ENCODE peak calls at places on chromosomes 6 and 20, in seven cellular contexts. P, Y, B, I, J, D and N are unnamed samples.

GRCh38 chr20:17315491-17316231 is 88.8 kb downstream of the PCSK2 start:
- DNase-seq in P (no peak), Y (peak; percentile 24), B (no peak), I (peak; percentile 47), J (no peak), D (no peak), N (no peak)

GRCh38 chr20:39698706-39699211 is 736.6 kb downstream of the DHX35 start:
- DNase-seq in P (no peak), Y (no peak), B (no peak), I (no peak), J (no peak), D (no peak), N (no peak)

GRCh38 chr6:76861403-76861802 is 601.9 kb downstream of the HTR1B start:
- DNase-seq in P (no peak), Y (peak; percentile 78), B (peak; percentile 49), I (peak; percentile 25), J (no peak), D (peak; percentile 30), N (no peak)

GRCh38 chr20:57089701-57090144 is 176.7 kb downstream of the BMP7 start:
- DNase-seq in P (peak; percentile 18), Y (peak; percentile 81), B (peak; percentile 88), I (peak; percentile 70), J (peak; percentile 76), D (peak; percentile 65), N (no peak)

GRCh38 chr20:41989935-41990635 is 371.9 kb upstream of the CHD6 start:
- DNase-seq in P (no peak), Y (no peak), B (peak; percentile 22), I (peak; percentile 60), J (no peak), D (no peak), N (no peak)

GRCh38 chr6:137717074-137718073 is 149.7 kb upstream of the TNFAIP3 start:
- DNase-seq in P (no peak), Y (peak; percentile 60), B (no peak), I (no peak), J (peak; percentile 53), D (peak; percentile 35), N (peak; percentile 32)

GRCh38 chr6:39887692-39888450 is 46.4 kb downstream of the MOCS1 start:
- DNase-seq in P (peak; percentile 91), Y (no peak), B (peak; percentile 86), I (peak; percentile 58), J (no peak), D (no peak), N (peak; percentile 94)

GRCh38 chr20:25249198-25249931 is 1.5 kb downstream of the PYGB start:
- DNase-seq in P (peak; percentile 46), Y (no peak), B (peak; percentile 3), I (no peak), J (no peak), D (no peak), N (no peak)

GRCh38 chr20:33793011-33793931 is 17.9 kb upstream of the CHMP4B start:
- DNase-seq in P (no peak), Y (no peak), B (no peak), I (no peak), J (no peak), D (no peak), N (peak; percentile 72)

GRCh38 chr6:132128424-132128823 is 177.3 kb upstream of the CCN2 start:
- DNase-seq in P (peak; percentile 75), Y (no peak), B (no peak), I (peak; percentile 14), J (no peak), D (no peak), N (no peak)

GRCh38 chr6:132122176-132122575 is 171.0 kb upstream of the CCN2 start:
- DNase-seq in P (no peak), Y (no peak), B (no peak), I (no peak), J (no peak), D (no peak), N (no peak)

GRCh38 chr6:132122871-132123270 is 171.7 kb upstream of the CCN2 start:
- DNase-seq in P (peak; percentile 100), Y (no peak), B (peak; percentile 26), I (peak; percentile 50), J (no peak), D (no peak), N (peak; percentile 63)

GRCh38 chr6:132130530-132131298 is 179.5 kb upstream of the CCN2 start:
- DNase-seq in P (peak; percentile 85), Y (no peak), B (no peak), I (no peak), J (no peak), D (no peak), N (peak; percentile 84)

DNA sequence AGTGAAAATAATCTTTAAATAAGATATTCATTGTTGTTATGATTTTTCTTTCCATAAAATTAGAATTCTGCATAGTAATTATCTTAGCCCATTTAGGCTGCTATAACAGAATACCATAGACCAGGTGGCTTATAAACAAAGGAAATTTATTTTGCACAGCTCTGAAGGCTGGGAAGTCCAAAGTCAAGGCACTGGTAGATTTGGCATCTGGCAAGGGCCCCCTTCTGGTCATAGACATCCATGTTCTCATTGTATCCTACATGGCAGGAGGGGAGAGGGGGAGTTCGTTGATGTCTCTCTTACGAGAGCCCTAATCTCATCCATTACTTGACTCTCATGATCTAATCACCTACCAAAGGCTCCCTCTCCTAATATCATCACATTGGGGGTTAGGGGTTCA is 175.0 kb upstream of the CCN2 start:
- DNase-seq in P (no peak), Y (peak; percentile 18), B (no peak), I (no peak), J (no peak), D (no peak), N (no peak)
- TF ChIP-seq CTCF in P (no peak), Y (peak; percentile 35), B (no peak), I (no peak), J (no peak), D (no peak), N (no peak)

GRCh38 chr20:44851545-44851944 is 34.0 kb upstream of the YWHAB start:
- DNase-seq in P (no peak), Y (no peak), B (peak; percentile 50), I (no peak), J (no peak), D (no peak), N (no peak)

GRCh38 chr20:44848254-44849015 is 37.1 kb upstream of the YWHAB start:
- DNase-seq in P (no peak), Y (no peak), B (no peak), I (no peak), J (no peak), D (no peak), N (no peak)

GRCh38 chr20:44850883-44851282 is 34.6 kb upstream of the YWHAB start:
- DNase-seq in P (no peak), Y (no peak), B (no peak), I (no peak), J (no peak), D (no peak), N (no peak)

GRCh38 chr20:44850272-44850671 is 35.2 kb upstream of the YWHAB start:
- DNase-seq in P (no peak), Y (no peak), B (no peak), I (no peak), J (no peak), D (no peak), N (no peak)

GRCh38 chr20:44849712-44850111 is 35.8 kb upstream of the YWHAB start:
- DNase-seq in P (no peak), Y (no peak), B (no peak), I (no peak), J (no peak), D (no peak), N (no peak)
- H3K27ac ChIP-seq in P (no peak overlapping the region), Y (no peak overlapping the region), B (peak overlapping the region; percentile 18), I (no peak overlapping the region), J (no peak overlapping the region), D (no peak overlapping the region), N (no peak overlapping the region)

GRCh38 chr20:59385038-59385437 is 84.6 kb downstream of the EDN3 start:
- DNase-seq in P (no peak), Y (no peak), B (no peak), I (no peak), J (no peak), D (no peak), N (no peak)

GRCh38 chr20:59382907-59383306 is 82.5 kb downstream of the EDN3 start:
- DNase-seq in P (no peak), Y (no peak), B (no peak), I (no peak), J (no peak), D (no peak), N (no peak)

GRCh38 chr20:59381658-59382057 is 81.2 kb downstream of the EDN3 start:
- DNase-seq in P (no peak), Y (no peak), B (no peak), I (no peak), J (no peak), D (no peak), N (no peak)

GRCh38 chr20:59385461-59385860 is 85.0 kb downstream of the EDN3 start:
- DNase-seq in P (no peak), Y (peak; percentile 54), B (no peak), I (no peak), J (peak; percentile 54), D (no peak), N (no peak)

GRCh38 chr20:59382326-59382725 is 81.9 kb downstream of the EDN3 start:
- DNase-seq in P (no peak), Y (no peak), B (no peak), I (no peak), J (no peak), D (no peak), N (no peak)
- TF ChIP-seq EZH2 in P (no peak), Y (no peak), B (no peak), I (no peak), J (no peak), D (no peak), N (no peak)

GRCh38 chr6:111478749-111479148 is 4.3 kb downstream of the REV3L start:
- DNase-seq in P (peak; percentile 77), Y (peak; percentile 95), B (peak; percentile 40), I (peak; percentile 88), J (no peak), D (peak; percentile 65), N (no peak)
- TF ChIP-seq CTCF in P (peak; percentile 19), Y (peak; percentile 60), B (peak; percentile 50), I (peak; percentile 65), J (peak; percentile 76), D (peak; percentile 48), N (no peak)